ENCODE peak calls at places on chromosome 3, in five cellular contexts. One of them, this sample, is unnamed.

GRCh38 chr3:27568393-27568792 is 84.2 kb upstream of the SLC4A7 start:
- DNase-seq in right atrium auricular region: no peak
- DNase-seq in left ventricle myocardium inferior: peak; percentile 60
- DNase-seq in tibial nerve: peak; percentile 59
- DNase-seq in sigmoid colon: peak; percentile 95
- DNase-seq in this sample: peak; percentile 58

GRCh38 chr3:45559560-45560118 is 34.9 kb upstream of the LIMD1 start:
- DNase-seq in right atrium auricular region: no peak
- DNase-seq in left ventricle myocardium inferior: no peak
- DNase-seq in tibial nerve: no peak
- DNase-seq in sigmoid colon: peak; percentile 65
- DNase-seq in this sample: no peak

GRCh38 chr3:4684976-4685375 is 191.8 kb downstream of the ITPR1 start:
- DNase-seq in right atrium auricular region: no peak
- DNase-seq in left ventricle myocardium inferior: no peak
- DNase-seq in tibial nerve: no peak
- DNase-seq in sigmoid colon: no peak
- DNase-seq in this sample: no peak

GRCh38 chr3:18501679-18502343 is 76.7 kb upstream of the SATB1 start:
- DNase-seq in right atrium auricular region: no peak
- DNase-seq in left ventricle myocardium inferior: no peak
- DNase-seq in tibial nerve: no peak
- DNase-seq in sigmoid colon: no peak
- DNase-seq in this sample: no peak

GRCh38 chr3:42376397-42376798 is 34.0 kb downstream of the LYZL4 start:
- DNase-seq in right atrium auricular region: no peak
- DNase-seq in left ventricle myocardium inferior: peak; percentile 28
- DNase-seq in tibial nerve: peak; percentile 26
- DNase-seq in sigmoid colon: no peak
- DNase-seq in this sample: peak; percentile 24

GRCh38 chr3:14460342-14461005 is 58.1 kb downstream of the SLC6A6 start:
- DNase-seq in right atrium auricular region: peak; percentile 81
- DNase-seq in left ventricle myocardium inferior: peak; percentile 77
- DNase-seq in tibial nerve: peak; percentile 51
- DNase-seq in sigmoid colon: peak; percentile 81
- DNase-seq in this sample: peak; percentile 76

GRCh38 chr3:45907769-45908705 is 21.7 kb downstream of the CCR9 start:
- DNase-seq in right atrium auricular region: no peak
- DNase-seq in left ventricle myocardium inferior: no peak
- DNase-seq in tibial nerve: no peak
- DNase-seq in sigmoid colon: no peak
- DNase-seq in this sample: no peak

GRCh38 chr3:105238367-105238766 is 128.3 kb upstream of the ALCAM start:
- DNase-seq in right atrium auricular region: no peak
- DNase-seq in left ventricle myocardium inferior: no peak
- DNase-seq in tibial nerve: no peak
- DNase-seq in sigmoid colon: no peak
- DNase-seq in this sample: no peak

GRCh38 chr3:78644847-78645246 is 1123.0 kb downstream of the ROBO1 start:
- DNase-seq in right atrium auricular region: no peak
- DNase-seq in left ventricle myocardium inferior: no peak
- DNase-seq in tibial nerve: no peak
- DNase-seq in sigmoid colon: no peak
- DNase-seq in this sample: no peak

GRCh38 chr3:169234595-169234994 is 428.9 kb downstream of the MECOM start:
- DNase-seq in right atrium auricular region: no peak
- DNase-seq in left ventricle myocardium inferior: no peak
- DNase-seq in tibial nerve: no peak
- DNase-seq in sigmoid colon: no peak
- DNase-seq in this sample: no peak

GRCh38 chr3:135100349-135100741 is 305.3 kb downstream of the EPHB1 start:
- DNase-seq in right atrium auricular region: no peak
- DNase-seq in left ventricle myocardium inferior: no peak
- DNase-seq in tibial nerve: no peak
- DNase-seq in sigmoid colon: no peak
- DNase-seq in this sample: no peak

GRCh38 chr3:184158394-184158793 is 3.2 kb downstream of the DVL3 start:
- DNase-seq in right atrium auricular region: no peak
- DNase-seq in left ventricle myocardium inferior: no peak
- DNase-seq in tibial nerve: no peak
- DNase-seq in sigmoid colon: no peak
- DNase-seq in this sample: no peak

GRCh38 chr3:146750196-146750595 is 145.1 kb upstream of the PLSCR5 start:
- DNase-seq in right atrium auricular region: no peak
- DNase-seq in left ventricle myocardium inferior: no peak
- DNase-seq in tibial nerve: no peak
- DNase-seq in sigmoid colon: no peak
- DNase-seq in this sample: no peak

GRCh38 chr3:77014236-77014635 is 25.7 kb upstream of the ROBO2 start:
- DNase-seq in right atrium auricular region: no peak
- DNase-seq in left ventricle myocardium inferior: no peak
- DNase-seq in tibial nerve: no peak
- DNase-seq in sigmoid colon: no peak
- DNase-seq in this sample: no peak

GRCh38 chr3:138082085-138082991 is 33.1 kb downstream of the DZIP1L start:
- DNase-seq in right atrium auricular region: peak; percentile 62
- DNase-seq in left ventricle myocardium inferior: no peak
- DNase-seq in tibial nerve: no peak
- DNase-seq in sigmoid colon: no peak
- DNase-seq in this sample: no peak

GRCh38 chr3:140185375-140185774 is 250.4 kb downstream of the CLSTN2 start:
- DNase-seq in right atrium auricular region: no peak
- DNase-seq in left ventricle myocardium inferior: no peak
- DNase-seq in tibial nerve: no peak
- DNase-seq in sigmoid colon: no peak
- DNase-seq in this sample: no peak

GRCh38 chr3:14534379-14535191 is 5.6 kb downstream of the GRIP2 start:
- DNase-seq in right atrium auricular region: no peak
- DNase-seq in left ventricle myocardium inferior: no peak
- DNase-seq in tibial nerve: no peak
- DNase-seq in sigmoid colon: no peak
- DNase-seq in this sample: peak; percentile 33

DNA sequence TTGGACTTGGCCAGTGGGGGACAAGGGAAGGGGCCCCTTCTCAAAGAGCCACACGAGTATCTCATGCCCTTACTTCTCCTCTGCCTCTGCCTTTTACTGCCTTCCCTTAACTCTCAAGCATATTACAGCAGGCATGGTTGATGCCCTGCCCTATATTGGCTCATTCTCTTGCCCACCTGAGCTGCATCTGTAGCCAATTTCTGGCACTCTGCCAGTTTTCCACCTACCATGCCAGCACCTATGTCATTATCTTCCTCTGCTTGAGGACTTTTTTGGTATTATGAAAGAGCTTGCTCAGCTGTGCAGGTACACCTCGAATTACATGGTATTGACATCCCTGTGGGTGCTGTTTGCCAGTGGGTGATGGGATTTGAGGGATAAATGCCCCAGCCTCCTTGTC is 181.8 kb downstream of the OXSM start:
- DNase-seq in right atrium auricular region: no peak
- DNase-seq in left ventricle myocardium inferior: no peak
- DNase-seq in tibial nerve: no peak
- DNase-seq in sigmoid colon: no peak
- DNase-seq in this sample: no peak
- H3K9me3 ChIP-seq in right atrium auricular region: no peaks in the 10 kb centered on the region
- H3K9me3 ChIP-seq in left ventricle myocardium inferior: peaks cover 10% of the 10 kb centered on the region
- H3K9me3 ChIP-seq in tibial nerve: no peaks in the 10 kb centered on the region
- H3K9me3 ChIP-seq in sigmoid colon: no peaks in the 10 kb centered on the region
- H3K9me3 ChIP-seq in this sample: no peaks in the 10 kb centered on the region

GRCh38 chr3:129954509-129954908 is 20.0 kb upstream of the TRH start:
- DNase-seq in right atrium auricular region: no peak
- DNase-seq in left ventricle myocardium inferior: no peak
- DNase-seq in tibial nerve: no peak
- DNase-seq in sigmoid colon: no peak
- DNase-seq in this sample: no peak

GRCh38 chr3:129952956-129953355 is 21.6 kb upstream of the TRH start:
- DNase-seq in right atrium auricular region: no peak
- DNase-seq in left ventricle myocardium inferior: no peak
- DNase-seq in tibial nerve: no peak
- DNase-seq in sigmoid colon: no peak
- DNase-seq in this sample: no peak

GRCh38 chr3:129947916-129948315 is 26.6 kb upstream of the TRH start:
- DNase-seq in right atrium auricular region: no peak
- DNase-seq in left ventricle myocardium inferior: no peak
- DNase-seq in tibial nerve: no peak
- DNase-seq in sigmoid colon: no peak
- DNase-seq in this sample: no peak

GRCh38 chr3:129944709-129945108 is 29.8 kb upstream of the TRH start:
- DNase-seq in right atrium auricular region: no peak
- DNase-seq in left ventricle myocardium inferior: no peak
- DNase-seq in tibial nerve: no peak
- DNase-seq in sigmoid colon: no peak
- DNase-seq in this sample: no peak

GRCh38 chr3:129950318-129951046 is 24.0 kb upstream of the TRH start:
- DNase-seq in right atrium auricular region: no peak
- DNase-seq in left ventricle myocardium inferior: no peak
- DNase-seq in tibial nerve: no peak
- DNase-seq in sigmoid colon: no peak
- DNase-seq in this sample: no peak
- H3K4me1 ChIP-seq in right atrium auricular region: no peaks in the 10 kb centered on the region
- H3K4me1 ChIP-seq in left ventricle myocardium inferior: no peaks in the 10 kb centered on the region
- H3K4me1 ChIP-seq in tibial nerve: no peaks in the 10 kb centered on the region
- H3K4me1 ChIP-seq in sigmoid colon: no peaks in the 10 kb centered on the region
- H3K4me1 ChIP-seq in this sample: no peaks in the 10 kb centered on the region

DNA sequence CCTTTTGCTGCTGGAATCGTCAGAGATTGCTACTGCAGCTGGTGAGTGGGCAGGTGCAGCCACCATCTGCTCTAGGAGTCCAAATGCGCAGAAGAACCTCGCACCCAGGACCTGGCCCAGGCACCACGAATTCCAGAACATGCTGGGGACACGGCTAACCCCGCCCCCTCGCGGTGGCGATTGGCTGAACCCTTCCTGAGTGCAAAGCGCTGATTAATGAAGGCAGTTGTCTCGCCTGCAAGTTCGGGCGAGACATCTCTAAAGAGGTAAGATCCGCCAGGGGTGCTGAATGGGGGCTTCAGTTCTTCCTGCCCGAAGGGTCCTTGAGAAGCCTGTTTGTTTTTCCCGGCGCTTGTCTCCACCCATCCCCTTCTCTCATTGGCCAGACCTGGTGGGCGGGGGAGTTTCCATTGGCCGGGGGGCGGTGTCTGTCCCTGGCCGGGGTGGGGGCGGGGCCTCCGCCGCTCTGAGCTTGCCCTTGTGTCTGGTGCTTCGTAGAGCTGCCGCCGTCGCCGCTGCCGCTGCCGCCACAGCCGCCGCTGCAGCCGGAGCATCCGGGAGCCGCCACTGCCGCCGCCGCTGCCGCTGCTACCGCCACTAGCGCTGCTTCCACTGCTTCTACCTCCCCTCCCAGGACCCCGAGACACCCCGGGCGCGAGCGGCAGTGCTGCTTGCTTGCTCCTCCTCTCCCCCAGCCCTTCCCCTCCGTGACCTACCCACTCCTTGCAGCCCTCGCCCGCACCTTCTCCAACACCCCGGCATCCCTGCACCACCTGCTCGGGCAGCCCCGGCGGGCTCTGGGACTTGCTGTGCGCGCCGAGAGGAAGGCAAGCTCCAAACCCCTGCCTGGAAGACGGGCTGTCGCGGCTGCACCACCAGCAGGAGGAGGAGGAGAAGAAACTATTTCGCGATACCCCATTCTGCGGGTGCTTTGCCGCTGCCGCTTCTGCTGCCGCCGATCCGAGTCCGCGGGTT is at the start of gene CADM2:
- DNase-seq in right atrium auricular region: peak; percentile 90
- DNase-seq in left ventricle myocardium inferior: peak; percentile 86
- DNase-seq in tibial nerve: peak; percentile 86
- DNase-seq in sigmoid colon: peak; percentile 93
- DNase-seq in this sample: peak; percentile 90
- TF ChIP-seq CTCF in right atrium auricular region: peak; percentile 16
- TF ChIP-seq CTCF in left ventricle myocardium inferior: no peak
- TF ChIP-seq CTCF in tibial nerve: peak; percentile 58
- TF ChIP-seq CTCF in sigmoid colon: no peak
- TF ChIP-seq CTCF in this sample: peak; percentile 28

GRCh38 chr3:122533480-122533879 is 18.7 kb upstream of the KPNA1 start:
- DNase-seq in right atrium auricular region: no peak
- DNase-seq in left ventricle myocardium inferior: no peak
- DNase-seq in tibial nerve: no peak
- DNase-seq in sigmoid colon: no peak
- DNase-seq in this sample: no peak
- H3K9me3 ChIP-seq in right atrium auricular region: no peaks in the 10 kb centered on the region
- H3K9me3 ChIP-seq in left ventricle myocardium inferior: no peaks in the 10 kb centered on the region
- H3K9me3 ChIP-seq in tibial nerve: no peaks in the 10 kb centered on the region
- H3K9me3 ChIP-seq in sigmoid colon: no peaks in the 10 kb centered on the region
- H3K9me3 ChIP-seq in this sample: no peaks in the 10 kb centered on the region

GRCh38 chr3:43388188-43388587 is 101.8 kb downstream of the SNRK start:
- DNase-seq in right atrium auricular region: no peak
- DNase-seq in left ventricle myocardium inferior: no peak
- DNase-seq in tibial nerve: no peak
- DNase-seq in sigmoid colon: no peak
- DNase-seq in this sample: no peak

GRCh38 chr3:43391621-43392020 is 105.3 kb downstream of the SNRK start:
- DNase-seq in right atrium auricular region: no peak
- DNase-seq in left ventricle myocardium inferior: no peak
- DNase-seq in tibial nerve: no peak
- DNase-seq in sigmoid colon: no peak
- DNase-seq in this sample: no peak

GRCh38 chr3:43389388-43390254 is 103.3 kb downstream of the SNRK start:
- DNase-seq in right atrium auricular region: peak; percentile 81
- DNase-seq in left ventricle myocardium inferior: no peak
- DNase-seq in tibial nerve: peak; percentile 45
- DNase-seq in sigmoid colon: no peak
- DNase-seq in this sample: no peak

GRCh38 chr3:43390255-43390588 is 103.9 kb downstream of the SNRK start:
- DNase-seq in right atrium auricular region: no peak
- DNase-seq in left ventricle myocardium inferior: no peak
- DNase-seq in tibial nerve: no peak
- DNase-seq in sigmoid colon: no peak
- DNase-seq in this sample: no peak

GRCh38 chr3:43388909-43389308 is 102.6 kb downstream of the SNRK start:
- DNase-seq in right atrium auricular region: no peak
- DNase-seq in left ventricle myocardium inferior: no peak
- DNase-seq in tibial nerve: no peak
- DNase-seq in sigmoid colon: no peak
- DNase-seq in this sample: no peak
- H3K4me1 ChIP-seq in right atrium auricular region: peaks cover 34% of the 10 kb centered on the region
- H3K4me1 ChIP-seq in left ventricle myocardium inferior: peaks cover 43% of the 10 kb centered on the region
- H3K4me1 ChIP-seq in tibial nerve: peaks cover 9% of the 10 kb centered on the region
- H3K4me1 ChIP-seq in sigmoid colon: no peaks in the 10 kb centered on the region
- H3K4me1 ChIP-seq in this sample: peaks cover 23% of the 10 kb centered on the region

DNA sequence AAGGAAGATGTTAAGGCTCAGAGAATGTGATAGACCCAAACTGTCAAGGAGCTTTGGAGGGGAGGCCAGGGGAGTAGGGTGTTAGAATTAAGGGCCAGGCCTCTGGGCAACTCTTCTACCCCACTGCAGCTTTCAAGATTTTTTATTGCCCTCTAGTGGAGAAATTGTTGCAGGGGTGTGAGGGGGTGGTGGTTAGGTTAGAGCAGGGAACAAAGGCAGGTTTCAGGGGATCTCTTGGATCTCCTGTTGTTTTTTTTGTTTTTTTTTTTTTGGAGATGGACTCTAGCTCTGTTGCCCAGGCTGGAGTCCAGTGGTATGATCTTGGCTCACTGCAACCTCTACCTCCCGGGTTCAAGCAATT is 1.4 kb upstream of the SEC13 start:
- DNase-seq in right atrium auricular region: no peak
- DNase-seq in left ventricle myocardium inferior: no peak
- DNase-seq in tibial nerve: no peak
- DNase-seq in sigmoid colon: no peak
- DNase-seq in this sample: no peak
- TF ChIP-seq CTCF in right atrium auricular region: no peak
- TF ChIP-seq CTCF in left ventricle myocardium inferior: peak; percentile 28
- TF ChIP-seq CTCF in tibial nerve: no peak
- TF ChIP-seq CTCF in sigmoid colon: no peak
- TF ChIP-seq CTCF in this sample: peak; percentile 13